ENCODE peak calls at places on chromosomes 5 and 9, in six cellular contexts. J is iPS-NIHi11, C is activated T-cell treated with anti-CD3 and anti-CD28 coated beads for 48 hours, L is Ammon's horn, I is MV-4-11, W is NCI-H774. B is an unnamed sample.

GRCh38 chr9:7129391-7129790 is 371.6 kb downstream of the KDM4C start:
- DNase-seq in J (no peak), C (no peak), L (no peak), I (no peak), W (no peak), B (no peak)

GRCh38 chr5:91311168-91311696 is 71.9 kb downstream of the ARRDC3 start:
- DNase-seq in J (no peak), C (no peak), L (no peak), I (no peak), W (no peak), B (no peak)

GRCh38 chr5:143714629-143715028 is 97.3 kb upstream of the HMHB1 start:
- DNase-seq in J (no peak), C (no peak), L (no peak), I (peak), W (no peak), B (no peak)

GRCh38 chr9:124458441-124458840 is 8.2 kb downstream of the ADGRD2 start:
- DNase-seq in J (no peak), C (no peak), L (no peak), I (no peak), W (no peak), B (no peak)

GRCh38 chr9:15570769-15571168 is 17.9 kb downstream of the CCDC171 start:
- DNase-seq in J (no peak), C (no peak), L (no peak), I (no peak), W (no peak), B (no peak)

GRCh38 chr5:72510610-72511121 is 3.5 kb upstream of the ZNF366 start:
- DNase-seq in J (no peak), C (no peak), L (peak), I (peak), W (no peak), B (no peak)

GRCh38 chr5:665541-665955 is 27.6 kb downstream of the TPPP start:
- DNase-seq in J (peak), C (no peak), L (no peak), I (no peak), W (no peak), B (no peak)

GRCh38 chr9:131701789-131702337 is 38.0 kb downstream of the RAPGEF1 start:
- DNase-seq in J (no peak), C (no peak), L (no peak), I (no peak), W (peak), B (no peak)

GRCh38 chr9:16413509-16414016 is 456.9 kb downstream of the BNC2 start:
- DNase-seq in J (no peak), C (no peak), L (no peak), I (peak), W (no peak), B (peak)

GRCh38 chr5:151906246-151906645 is 18.4 kb downstream of the GLRA1 start:
- DNase-seq in J (no peak), C (no peak), L (no peak), I (no peak), W (peak), B (no peak)

GRCh38 chr9:72139233-72139632 is 10.0 kb upstream of the GDA start:
- DNase-seq in J (no peak), C (no peak), L (no peak), I (no peak), W (no peak), B (no peak)

GRCh38 chr9:128689293-128689770 is 310 bp downstream of the SET start:
- DNase-seq in J (peak), C (no peak), L (peak), I (no peak), W (peak), B (peak)

GRCh38 chr9:113544001-113544340 is 80.4 kb downstream of the RGS3 start:
- DNase-seq in J (no peak), C (no peak), L (peak), I (no peak), W (no peak), B (no peak)

GRCh38 chr5:130052752-130053151 is 148.5 kb downstream of the CHSY3 start:
- DNase-seq in J (no peak), C (no peak), L (no peak), I (no peak), W (no peak), B (no peak)

B was measured in AML-193.